ENCODE peak calls at places on chromosome 9, in ten cellular contexts. R is NCI-H526; T is activated T-helper 1 cell treated with Interleukin-2 at 50 U/mL for 16 hours; X is adipocyte; J is cardiac muscle cell; P is psoas muscle; D is stimulated activated CD4-positive, alpha-beta T cell treated with anti-CD3 and anti-CD28 coated beads, Interleukin-15, amount 100 ng/mL, for 1 hour; S is occipital lobe; L is AG08396; Q is Calu3. F is an unnamed sample.

GRCh38 chr9:68522126-68522525 is 18.6 kb downstream of the TMEM252 start:
- DNase-seq in L (no peak), R (no peak), D (no peak), S (no peak), X (no peak), J (no peak), T (no peak), P (no peak), Q (no peak), F (no peak)

GRCh38 chr9:131562032-131562959 is 17.0 kb downstream of the PRRT1B start:
- DNase-seq in Q (peak; percentile 46), J (no peak), L (no peak), S (no peak), R (no peak), T (no peak), P (no peak), X (no peak), D (no peak), F (no peak)

GRCh38 chr9:8338249-8338721 is 538.7 kb upstream of the DMAC1 start:
- DNase-seq in X (no peak), J (no peak), D (no peak), P (no peak), T (no peak), L (no peak), S (no peak), Q (no peak), R (no peak), F (no peak)

GRCh38 chr9:114522847-114523246 is 17.6 kb upstream of the WHRN start:
- DNase-seq in X (no peak), T (no peak), R (no peak), L (no peak), S (no peak), P (no peak), Q (no peak), D (no peak), J (no peak), F (no peak)

GRCh38 chr9:11868795-11869194 is 824.4 kb upstream of the TYRP1 start:
- DNase-seq in L (no peak), P (no peak), T (no peak), D (no peak), S (no peak), J (no peak), X (no peak), Q (no peak), R (no peak), F (no peak)

GRCh38 chr9:38682713-38683112 is 37.2 kb downstream of the FAM240B start:
- DNase-seq in X (peak; percentile 93), T (no peak), Q (peak; percentile 1), R (no peak), S (no peak), D (no peak), J (no peak), L (peak; percentile 11), P (no peak), F (no peak)

GRCh38 chr9:23638011-23638410 is 188.0 kb downstream of the ELAVL2 start:
- DNase-seq in T (no peak), S (no peak), R (no peak), Q (no peak), D (no peak), P (no peak), X (no peak), L (no peak), J (no peak), F (no peak)

GRCh38 chr9:111458139-111459009 is 25.8 kb downstream of the ECPAS start:
- DNase-seq in L (no peak), Q (no peak), D (no peak), P (no peak), J (no peak), X (peak; percentile 39), S (no peak), T (no peak), R (no peak), F (no peak)

GRCh38 chr9:119500072-119500771 is 131.0 kb upstream of the BRINP1 start:
- DNase-seq in R (no peak), D (no peak), P (no peak), T (no peak), Q (no peak), S (peak; percentile 43), X (no peak), L (no peak), J (no peak), F (no peak)

GRCh38 chr9:126507318-126508109 is 106.2 kb upstream of the LMX1B start:
- DNase-seq in R (no peak), X (no peak), D (no peak), S (no peak), J (no peak), L (no peak), P (no peak), Q (no peak), T (no peak), F (no peak)

GRCh38 chr9:136309101-136309801 is 5.4 kb upstream of the CCDC187 start:
- DNase-seq in L (no peak), X (no peak), Q (no peak), D (no peak), R (peak; percentile 93), S (no peak), P (no peak), J (no peak), T (no peak), F (no peak)

GRCh38 chr9:14223081-14223480 is 90.9 kb downstream of the NFIB start:
- DNase-seq in L (no peak), Q (no peak), T (no peak), J (no peak), P (no peak), D (no peak), S (no peak), R (no peak), X (no peak), F (no peak)